ENCODE peak calls at places on chromosomes 4 and X, in nine cellular contexts. A is H1; L is tibial artery; J is tibial nerve; E is CD4-positive, CD25-positive, alpha-beta regulatory T cell; M is PC-3; R is right lobe of liver; K is stomach; Q is A673. Z is an unnamed sample.

GRCh38 chr4:156505341-156505955 is 466.2 kb downstream of the PDGFC start:
- DNase-seq in A (peak; percentile 52), L (no peak), J (no peak), E (no peak), M (no peak), R (no peak), K (no peak), Q (peak; percentile 59), Z (no peak)

GRCh38 chrX:9278475-9279270 is 186.2 kb upstream of the TBL1X start:
- DNase-seq in A (no peak), L (no peak), J (no peak), E (no peak), M (no peak), R (no peak), K (no peak), Q (no peak), Z (no peak)

GRCh38 chrX:47619486-47620302 is at the start of gene SYN1:
- DNase-seq in A (peak; percentile 87), L (peak; percentile 80), J (peak; percentile 51), E (peak; percentile 80), M (peak; percentile 38), R (peak; percentile 84), K (peak; percentile 76), Q (peak; percentile 87), Z (peak; percentile 88)

GRCh38 chr4:1402516-1403101 is 3.6 kb downstream of the NKX1-1 start:
- DNase-seq in A (no peak), L (peak; percentile 47), J (no peak), E (no peak), M (no peak), R (no peak), K (peak; percentile 17), Q (no peak), Z (no peak)

GRCh38 chr4:176778491-176778890 is 14.2 kb downstream of the VEGFC start:
- DNase-seq in A (no peak), L (no peak), J (no peak), E (no peak), M (peak; percentile 68), R (no peak), K (no peak), Q (no peak), Z (no peak)

GRCh38 chrX:115260330-115260729 is 26.4 kb upstream of the LRCH2 start:
- DNase-seq in A (no peak), L (no peak), J (no peak), E (no peak), M (peak; percentile 15), R (no peak), K (no peak), Q (no peak), Z (no peak)

GRCh38 chr4:36209941-36210663 is 34.2 kb downstream of the ARAP2 start:
- DNase-seq in A (no peak), L (no peak), J (no peak), E (no peak), M (no peak), R (no peak), K (no peak), Q (no peak), Z (no peak)

GRCh38 chr4:183504930-183505555 is at the start of gene ING2:
- DNase-seq in A (peak; percentile 67), L (no peak), J (no peak), E (no peak), M (no peak), R (peak; percentile 90), K (no peak), Q (peak; percentile 84), Z (peak; percentile 86)

GRCh38 chrX:136126371-136126770 is 21.0 kb upstream of the FHL1 start:
- DNase-seq in A (no peak), L (no peak), J (no peak), E (no peak), M (no peak), R (no peak), K (no peak), Q (no peak), Z (no peak)

GRCh38 chr4:102564399-102564921 is 63.3 kb downstream of the NFKB1 start:
- DNase-seq in A (no peak), L (no peak), J (no peak), E (no peak), M (peak; percentile 19), R (no peak), K (no peak), Q (peak; percentile 43), Z (no peak)

GRCh38 chr4:38696697-38697096 is 32.7 kb downstream of the KLF3 start:
- DNase-seq in A (no peak), L (no peak), J (no peak), E (no peak), M (no peak), R (no peak), K (no peak), Q (peak; percentile 34), Z (no peak)

GRCh38 chrX:55593296-55593695 is 29.9 kb upstream of the FOXR2 start:
- DNase-seq in A (no peak), L (no peak), J (no peak), E (no peak), M (no peak), R (no peak), K (no peak), Q (no peak), Z (no peak)

GRCh38 chr4:2264481-2265041 is 2.7 kb upstream of the MXD4 start:
- DNase-seq in A (no peak), L (no peak), J (no peak), E (no peak), M (no peak), R (peak; percentile 28), K (no peak), Q (no peak), Z (peak; percentile 56)

GRCh38 chrX:2383735-2384134 is 117.0 kb downstream of the DHRSX start:
- DNase-seq in A (no peak), L (no peak), J (no peak), E (no peak), M (peak; percentile 64), R (no peak), K (peak; percentile 48), Q (no peak), Z (no peak)
- H3K4me3 ChIP-seq in A (no peak overlapping the region), L (no peak overlapping the region), J (no peak overlapping the region), E (no peak overlapping the region), M (no peak overlapping the region), R (no peak overlapping the region), K (no peak overlapping the region), Q (no peak overlapping the region), Z (no peak overlapping the region)

DNA sequence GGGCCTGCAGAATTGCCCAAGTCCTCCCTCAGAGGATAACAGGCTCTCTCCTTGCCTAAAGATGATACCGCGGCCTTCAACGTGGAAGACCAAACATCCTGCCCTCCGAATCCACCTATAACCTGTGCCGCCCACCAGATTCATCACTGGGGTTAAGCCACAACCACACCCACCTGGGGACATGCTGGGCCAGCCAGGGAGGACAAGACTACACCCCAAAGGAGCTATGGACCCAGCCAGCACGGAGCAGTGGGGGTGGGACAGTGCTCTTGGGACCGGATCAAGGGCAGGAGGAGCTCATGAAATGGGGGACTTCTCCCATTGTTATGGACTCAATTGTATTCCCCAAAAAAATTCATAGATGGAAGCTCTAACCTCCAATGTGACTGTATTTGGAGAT is 6.8 kb upstream of the MAN2B2 start:
- DNase-seq in A (no peak), L (no peak), J (no peak), E (no peak), M (no peak), R (no peak), K (no peak), Q (no peak), Z (no peak)
- H3K27ac ChIP-seq in A (no peak overlapping the region), L (no peak overlapping the region), J (no peak overlapping the region), E (no peak overlapping the region), M (no peak overlapping the region), R (no peak overlapping the region), K (no peak overlapping the region), Q (no peak overlapping the region), Z (no peak overlapping the region)

DNA sequence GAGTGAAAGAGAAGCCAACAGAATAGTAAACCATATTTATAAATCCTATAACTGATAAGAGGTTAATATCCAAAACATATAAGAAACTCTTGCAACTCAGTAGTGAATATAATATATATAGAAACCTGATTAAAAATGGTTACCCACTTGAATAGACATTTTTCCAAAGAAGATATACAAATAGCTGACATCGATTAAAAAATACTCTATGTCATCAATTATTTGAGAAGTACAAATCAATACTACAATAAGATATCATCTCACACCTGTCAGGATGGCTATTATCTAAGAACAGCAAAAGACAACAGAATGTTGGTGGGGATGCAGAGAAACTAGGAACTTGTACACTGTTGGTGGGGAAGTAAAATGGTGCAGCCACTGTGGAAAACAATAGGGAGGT is 254.4 kb downstream of the PPARGC1A start:
- DNase-seq in A (no peak), L (no peak), J (no peak), E (no peak), M (no peak), R (no peak), K (no peak), Q (no peak), Z (no peak)
- H3K9me3 ChIP-seq in A (no peaks in the 10 kb centered on the region), L (no peaks in the 10 kb centered on the region), J (peaks cover 8% of the 10 kb centered on the region), E (no peaks in the 10 kb centered on the region), M (no peaks in the 10 kb centered on the region), R (no peaks in the 10 kb centered on the region), K (no peaks in the 10 kb centered on the region), Q (peaks cover 12% of the 10 kb centered on the region), Z (no peaks in the 10 kb centered on the region)

GRCh38 chrX:16868920-16869319 is 1.2 kb downstream of the RBBP7 start:
- DNase-seq in A (no peak), L (no peak), J (no peak), E (no peak), M (no peak), R (no peak), K (no peak), Q (no peak), Z (no peak)
- H3K4me3 ChIP-seq in A (peak overlapping the region; percentile 92), L (peak overlapping the region; percentile 80), J (peak overlapping the region; percentile 63), E (peak overlapping the region; percentile 92), M (peak overlapping the region; percentile 87), R (peak overlapping the region; percentile 69), K (peak overlapping the region; percentile 69), Q (peak overlapping the region; percentile 65), Z (peak overlapping the region; percentile 50)

DNA sequence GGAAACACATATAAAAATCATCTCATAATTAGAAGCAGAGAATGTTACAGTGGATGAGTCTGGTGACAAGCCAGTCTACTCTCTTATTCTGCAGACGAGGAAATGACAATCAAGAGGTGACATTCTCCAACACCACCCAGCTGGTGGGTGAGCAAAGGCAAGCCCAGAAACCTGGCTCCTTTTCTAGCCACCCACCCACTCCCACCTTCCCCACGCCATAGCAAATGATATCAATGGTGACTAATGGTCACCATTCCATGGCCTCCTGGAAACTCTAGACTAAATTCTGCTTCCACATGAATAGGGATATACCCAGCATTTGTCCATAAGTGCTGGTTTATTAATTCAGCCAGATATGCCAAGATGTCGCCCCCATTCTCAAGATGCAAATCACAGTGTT is 10.7 kb downstream of the SEL1L3 start:
- DNase-seq in A (no peak), L (no peak), J (no peak), E (no peak), M (no peak), R (no peak), K (no peak), Q (no peak), Z (no peak)
- H3K27ac ChIP-seq in A (no peak overlapping the region), L (no peak overlapping the region), J (no peak overlapping the region), E (no peak overlapping the region), M (no peak overlapping the region), R (no peak overlapping the region), K (no peak overlapping the region), Q (no peak overlapping the region), Z (no peak overlapping the region)

Z was measured in pancreas.